ENCODE peak calls at places on chromosomes 5 and 9, in four cellular contexts. E is H1, P is mesenchymal stem cell, L is IMR-90. G is an unnamed sample. For H3K4me1, the result is how much of the 10 kb centered on the place peaks cover.

GRCh38 chr5:39476466-39477215 is 51.9 kb upstream of the DAB2 start:
- DNase-seq in E (no peak), P (peak), L (peak), G (no peak)

GRCh38 chr9:115289757-115290208 is 171.8 kb upstream of the TNC start:
- DNase-seq in E (no peak), P (peak), L (peak), G (no peak)

GRCh38 chr5:179385892-179386291 is 40.6 kb upstream of the ADAMTS2 start:
- DNase-seq in E (no peak), P (no peak), L (no peak), G (no peak)

GRCh38 chr5:177491429-177491945 is 5.9 kb downstream of the PDLIM7 start:
- DNase-seq in E (no peak), P (peak), L (no peak), G (peak)

GRCh38 chr5:53779541-53779981 is 219.1 kb downstream of the NDUFS4 start:
- DNase-seq in E (no peak), P (peak), L (peak), G (no peak)

GRCh38 chr5:159049844-159050318 is 49.8 kb downstream of the EBF1 start:
- DNase-seq in E (no peak), P (peak), L (peak), G (no peak)

GRCh38 chr9:114281421-114282103 is 41.3 kb upstream of the ORM1 start:
- DNase-seq in E (no peak), P (peak), L (peak), G (no peak)

GRCh38 chr5:41284938-41285337 is 71.6 kb upstream of the C6 start:
- DNase-seq in E (no peak), P (no peak), L (no peak), G (no peak)

GRCh38 chr9:98306384-98307145 is 51.1 kb upstream of the TBC1D2 start:
- DNase-seq in E (no peak), P (no peak), L (no peak), G (no peak)

GRCh38 chr9:81722277-81722676 is 32.9 kb upstream of the TLE1 start:
- DNase-seq in E (no peak), P (no peak), L (no peak), G (no peak)

GRCh38 chr5:150670275-150670960 is 9.4 kb downstream of the MYOZ3 start:
- DNase-seq in E (no peak), P (peak), L (no peak), G (no peak)

GRCh38 chr9:38318755-38319495 is 73.6 kb upstream of the ALDH1B1 start:
- DNase-seq in E (no peak), P (peak), L (peak), G (no peak)

GRCh38 chr9:131304676-131305366 is 15.3 kb downstream of the PLPP7 start:
- DNase-seq in E (no peak), P (peak), L (peak), G (no peak)

GRCh38 chr9:98330831-98331230 is 75.4 kb upstream of the TBC1D2 start:
- DNase-seq in E (no peak), P (peak), L (peak), G (no peak)

GRCh38 chr9:20781086-20781485 is 97.0 kb downstream of the FOCAD start:
- DNase-seq in E (no peak), P (peak), L (peak), G (peak)

GRCh38 chr5:69238760-69239251 is 4.1 kb downstream of the CDK7 start:
- DNase-seq in E (no peak), P (peak), L (peak), G (no peak)
- H3K4me1 ChIP-seq in E (under half), P (under half), L (under half), G (under half)

DNA sequence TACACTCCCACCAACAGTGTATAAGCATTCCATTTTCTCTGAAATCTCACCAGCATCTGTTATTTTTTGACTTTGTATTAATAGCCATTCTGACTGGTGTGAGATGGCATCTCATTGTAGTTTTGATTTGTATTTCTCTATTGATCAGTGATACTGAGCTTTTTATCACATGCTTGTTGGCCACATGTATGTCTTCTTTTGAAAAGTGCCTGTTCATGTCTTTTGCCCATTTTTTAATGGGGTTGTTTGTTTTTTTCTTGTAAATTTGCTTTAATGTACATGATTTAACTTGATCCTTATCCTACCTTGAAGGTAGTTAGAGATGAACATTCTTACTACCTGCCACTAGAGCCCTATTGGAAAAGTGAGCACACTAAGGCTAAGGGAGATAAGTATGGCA is 151.2 kb upstream of the KIF2A start:
- DNase-seq in E (no peak), P (no peak), L (no peak), G (no peak)
- H3K4me3 ChIP-seq in E (no peak), P (no peak), L (no peak), G (no peak)

GRCh38 chr5:170178814-170179213 is 54.0 kb upstream of the C5orf58 start:
- DNase-seq in E (no peak), P (no peak), L (no peak), G (no peak)
- H4K91ac ChIP-seq in E (no peak), P (no peak), L (no peak), G (no peak)

GRCh38 chr9:70080481-70081119 is 37.0 kb downstream of the MAMDC2 start:
- DNase-seq in E (no peak), P (peak), L (peak), G (no peak)
- H3K4me1 ChIP-seq in E (under half), P (under half), L (under half), G (under half)

DNA sequence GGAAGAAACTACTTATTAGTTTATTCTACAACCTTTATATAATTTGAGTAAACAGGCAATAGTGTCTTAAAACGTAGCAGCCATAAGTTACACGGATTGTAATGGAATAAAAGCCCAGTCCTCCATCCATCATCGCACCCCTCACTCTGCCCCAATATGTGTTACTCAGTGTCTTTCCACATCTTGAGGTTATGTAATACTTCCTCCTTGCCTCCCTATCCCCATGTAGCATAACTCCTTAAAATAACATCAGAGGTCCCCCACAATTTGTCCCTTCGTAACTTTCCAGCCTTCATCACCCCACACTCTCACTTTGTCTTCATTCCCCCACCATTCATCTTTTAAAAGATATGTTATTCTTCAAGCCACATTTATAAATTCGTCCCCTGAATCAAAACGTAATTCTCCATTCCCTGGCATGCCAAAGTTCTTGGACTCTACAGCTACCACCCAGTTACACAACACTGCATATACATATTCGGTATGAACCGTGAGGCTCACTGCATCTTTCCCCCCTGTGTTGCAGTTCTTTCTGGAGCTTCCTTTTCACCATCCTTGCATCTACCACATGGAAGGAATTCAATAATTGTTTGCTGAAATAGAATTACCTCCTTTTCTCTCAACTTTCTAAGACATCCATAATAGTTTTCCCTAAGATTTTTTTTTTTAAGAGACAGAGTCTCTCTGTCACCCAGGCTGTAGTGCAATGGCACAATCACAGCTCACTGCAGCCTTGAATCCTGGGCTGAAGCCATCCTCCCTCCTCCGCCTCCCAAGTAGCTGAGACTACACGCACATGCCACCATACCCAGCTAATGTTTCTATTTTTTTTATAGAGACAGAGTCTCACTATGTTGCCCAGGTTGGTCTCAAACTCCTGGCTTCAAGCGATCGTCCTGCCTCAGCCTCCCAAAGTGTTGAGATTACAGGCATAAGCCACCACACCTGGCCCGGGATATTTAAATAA is 3.4 kb downstream of the LPAR1 start:
- DNase-seq in E (no peak), P (no peak), L (peak), G (no peak)
- H3K4me3 ChIP-seq in E (no peak), P (no peak), L (peak), G (no peak)

GRCh38 chr5:56455417-56455816 is 222.3 kb upstream of the ANKRD55 start:
- DNase-seq in E (no peak), P (no peak), L (no peak), G (no peak)
- H4K91ac ChIP-seq in E (no peak), P (no peak), L (peak), G (no peak)

GRCh38 chr9:36144322-36145206 is 8.0 kb downstream of the GLIPR2 start:
- DNase-seq in E (no peak), P (no peak), L (no peak), G (no peak)
- H3K4me1 ChIP-seq in E (under half), P (under half), L (under half), G (under half)

DNA sequence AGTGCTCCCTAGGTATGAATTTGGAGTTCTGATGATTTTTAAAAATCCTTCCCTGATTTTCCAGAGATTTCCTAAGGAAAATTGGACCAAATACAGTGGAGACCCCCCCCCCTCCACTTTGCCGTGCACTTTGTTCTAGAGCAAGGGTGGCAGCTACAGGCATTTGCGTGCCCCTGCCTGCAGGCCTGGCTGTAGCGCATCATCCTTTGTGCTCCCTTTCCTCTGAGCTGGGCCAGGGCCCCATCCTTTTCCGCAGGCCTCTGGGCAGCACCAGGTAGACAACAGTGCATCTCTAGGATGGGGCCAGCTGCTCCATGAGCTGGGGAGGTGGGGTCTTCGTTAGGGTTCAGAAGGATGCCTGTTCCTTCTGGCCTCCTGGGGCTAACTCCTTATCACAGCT is 39.6 kb downstream of the TRIO start:
- DNase-seq in E (no peak), P (no peak), L (no peak), G (no peak)
- H3K4me3 ChIP-seq in E (no peak), P (no peak), L (no peak), G (no peak)

DNA sequence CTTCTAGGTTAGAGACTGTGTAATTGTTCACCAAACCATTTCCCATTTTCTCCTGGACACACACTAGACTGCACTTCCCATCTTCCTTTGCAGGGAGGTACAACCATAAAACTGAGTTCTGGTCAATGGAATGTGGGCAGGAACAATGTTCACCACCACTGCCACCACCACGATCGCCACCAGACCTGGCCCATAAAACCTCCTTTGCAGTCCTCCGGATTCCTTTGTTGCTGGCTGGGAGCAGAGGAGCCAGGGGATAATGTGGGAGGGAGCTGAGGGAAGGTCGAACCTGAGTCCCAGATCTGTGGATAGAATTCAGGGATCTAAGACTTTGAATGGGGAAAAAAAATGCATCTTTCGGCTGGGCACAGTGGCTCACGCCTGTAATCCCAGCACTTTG is 29.4 kb upstream of the EGFLAM start:
- DNase-seq in E (no peak), P (no peak), L (no peak), G (no peak)
- H4K91ac ChIP-seq in E (no peak), P (no peak), L (no peak), G (no peak)

GRCh38 chr9:129278391-129279237 is 100.6 kb upstream of the IER5L start:
- DNase-seq in E (no peak), P (no peak), L (no peak), G (no peak)
- H3K4me1 ChIP-seq in E (under half), P (under half), L (under half), G (half or more)

G was measured in neuronal stem cell.